ENCODE peak calls at places on chromosomes 16 and 17, in six cellular contexts. B is IMR-90, G is mesenchymal stem cell, L is H1, E is trophoblast cell, F is H9. J is an unnamed sample. For H3K4me1, the result is how much of the 10 kb centered on the place peaks cover.

GRCh38 chr16:84532299-84532724 is 27.9 kb upstream of the MEAK7 start:
- DNase-seq in B (peak), G (peak), E (peak), F (peak), L (peak), J (peak)

GRCh38 chr16:19523184-19523558 is 571 bp upstream of the CCP110 start:
- DNase-seq in F (no peak), G (no peak), B (no peak), L (no peak), E (peak), J (no peak)

GRCh38 chr17:29257756-29258155 is 11.1 kb downstream of the CRYBA1 start:
- DNase-seq in F (no peak), G (peak), L (no peak), E (no peak), B (peak), J (no peak)

GRCh38 chr17:77618173-77618572 is 340.3 kb upstream of the TNRC6C start:
- DNase-seq in L (no peak), F (no peak), G (no peak), B (no peak), E (no peak), J (no peak)

GRCh38 chr16:10946308-10946707 is 1.9 kb downstream of the CLEC16A start:
- DNase-seq in B (no peak), F (peak), E (peak), L (no peak), G (no peak), J (no peak)

GRCh38 chr16:46649571-46649970 is 28.4 kb upstream of the SHCBP1 start:
- DNase-seq in G (no peak), B (peak), L (no peak), F (no peak), E (peak), J (no peak)

GRCh38 chr17:80860101-80860671 is 131.5 kb upstream of the CHMP6 start:
- DNase-seq in E (no peak), G (no peak), B (no peak), L (no peak), F (no peak), J (no peak)

GRCh38 chr17:7922499-7923289 is 6.6 kb upstream of the RNF227 start:
- DNase-seq in B (peak), E (peak), F (peak), G (peak), L (no peak), J (peak)

GRCh38 chr16:56657555-56658430 is at the start of gene MT1F:
- DNase-seq in L (peak), B (peak), F (peak), G (peak), E (peak), J (peak)

GRCh38 chr17:77778636-77779524 is 179.6 kb upstream of the TNRC6C start:
- DNase-seq in L (no peak), F (no peak), E (no peak), G (no peak), B (no peak), J (no peak)

GRCh38 chr17:73822371-73822770 is 178.1 kb upstream of the SDK2 start:
- DNase-seq in E (no peak), L (no peak), G (no peak), B (no peak), F (no peak), J (no peak)

GRCh38 chr17:57946798-57947358 is 8.3 kb downstream of the CUEDC1 start:
- DNase-seq in G (peak), F (no peak), L (no peak), E (peak), B (peak), J (no peak)

GRCh38 chr17:47742319-47743181 is 9.5 kb downstream of the TBX21 start:
- DNase-seq in L (no peak), G (no peak), B (no peak), F (peak), E (no peak), J (peak)

GRCh38 chr17:6163632-6164319 is 93.6 kb downstream of the WSCD1 start:
- DNase-seq in G (no peak), B (no peak), L (no peak), E (no peak), F (peak), J (no peak)

GRCh38 chr17:60040843-60041242 is 37.9 kb downstream of the HEATR6 start:
- DNase-seq in G (no peak), B (no peak), L (no peak), F (no peak), E (no peak), J (no peak)

GRCh38 chr17:82226809-82227628 is 1.8 kb upstream of the SLC16A3 start:
- DNase-seq in F (no peak), L (no peak), E (no peak), B (no peak), G (peak), J (no peak)

GRCh38 chr16:8621221-8621571 is 302 bp upstream of the METTL22 start:
- DNase-seq in L (no peak), E (no peak), B (no peak), F (no peak), G (no peak), J (no peak)

GRCh38 chr17:78327880-78328279 is 32.0 kb downstream of the SOCS3 start:
- DNase-seq in B (no peak), G (no peak), F (no peak), E (no peak), L (no peak), J (no peak)

GRCh38 chr16:85365120-85365519 is 248.0 kb upstream of the GSE1 start:
- DNase-seq in B (no peak), F (peak), E (peak), G (peak), L (no peak), J (no peak)

GRCh38 chr17:50363217-50364060 is 9.5 kb downstream of the MRPL27 start:
- DNase-seq in F (peak), G (peak), B (peak), L (peak), E (no peak), J (peak)

GRCh38 chr16:57903656-57904055 is 67.3 kb downstream of the CNGB1 start:
- DNase-seq in L (no peak), G (no peak), E (no peak), B (no peak), F (no peak), J (no peak)

GRCh38 chr17:54518706-54519105 is 381.9 kb upstream of the TOM1L1 start:
- DNase-seq in E (no peak), L (no peak), G (no peak), F (no peak), B (no peak), J (no peak)

GRCh38 chr17:63967953-63968352 is 4.8 kb downstream of the SCN4A start:
- DNase-seq in G (no peak), E (peak), B (peak), F (no peak), L (no peak), J (no peak)

GRCh38 chr17:72719582-72720493 is 372.6 kb downstream of the SLC39A11 start:
- DNase-seq in G (peak), E (no peak), F (no peak), B (peak), L (no peak), J (no peak)

GRCh38 chr17:77437017-77437416 is 296.2 kb downstream of the SEC14L1 start:
- DNase-seq in E (no peak), L (no peak), B (peak), G (peak), F (no peak), J (no peak)

GRCh38 chr16:58628845-58629680 is 563 bp downstream of the CNOT1 start:
- DNase-seq in G (peak), F (peak), L (no peak), B (peak), E (no peak), J (peak)

GRCh38 chr16:65226077-65226476 is 104.2 kb upstream of the CDH11 start:
- DNase-seq in L (no peak), F (no peak), B (no peak), E (no peak), G (no peak), J (no peak)

GRCh38 chr16:80580109-80580832 is 39.5 kb downstream of the DYNLRB2 start:
- DNase-seq in L (no peak), E (no peak), F (no peak), G (no peak), B (peak), J (no peak)

GRCh38 chr16:82845076-82845475 is 218.3 kb downstream of the CDH13 start:
- DNase-seq in F (no peak), G (no peak), B (no peak), L (no peak), E (no peak), J (no peak)

GRCh38 chr17:49439305-49439672 is 24.6 kb upstream of the PHB1 start:
- DNase-seq in L (no peak), F (no peak), G (no peak), B (no peak), E (no peak), J (no peak)

GRCh38 chr16:80158766-80159165 is 382.0 kb upstream of the DYNLRB2 start:
- DNase-seq in L (no peak), B (peak), E (no peak), F (no peak), G (no peak), J (no peak)

GRCh38 chr16:12406840-12407690 is 396.6 kb downstream of the CPPED1 start:
- DNase-seq in F (no peak), L (no peak), E (no peak), G (peak), B (peak), J (no peak)

GRCh38 chr16:77944631-77945030 is 77.7 kb upstream of the CLEC3A start:
- DNase-seq in F (no peak), L (no peak), G (no peak), E (no peak), B (no peak), J (no peak)

GRCh38 chr16:77949445-77949844 is 72.9 kb upstream of the CLEC3A start:
- DNase-seq in E (no peak), F (no peak), B (no peak), G (no peak), L (no peak), J (no peak)

GRCh38 chr16:77943770-77944169 is 78.6 kb upstream of the CLEC3A start:
- DNase-seq in L (no peak), F (no peak), G (no peak), B (no peak), E (no peak), J (no peak)

GRCh38 chr16:77946834-77947233 is 75.5 kb upstream of the CLEC3A start:
- DNase-seq in F (no peak), B (peak), E (peak), L (no peak), G (peak), J (peak)

GRCh38 chr16:77945126-77945525 is 77.2 kb upstream of the CLEC3A start:
- DNase-seq in B (peak), F (no peak), G (peak), E (no peak), L (no peak), J (no peak)
- H4K91ac ChIP-seq in B (no peak), F (no peak), G (no peak), E (no peak), L (no peak), J (no peak)

DNA sequence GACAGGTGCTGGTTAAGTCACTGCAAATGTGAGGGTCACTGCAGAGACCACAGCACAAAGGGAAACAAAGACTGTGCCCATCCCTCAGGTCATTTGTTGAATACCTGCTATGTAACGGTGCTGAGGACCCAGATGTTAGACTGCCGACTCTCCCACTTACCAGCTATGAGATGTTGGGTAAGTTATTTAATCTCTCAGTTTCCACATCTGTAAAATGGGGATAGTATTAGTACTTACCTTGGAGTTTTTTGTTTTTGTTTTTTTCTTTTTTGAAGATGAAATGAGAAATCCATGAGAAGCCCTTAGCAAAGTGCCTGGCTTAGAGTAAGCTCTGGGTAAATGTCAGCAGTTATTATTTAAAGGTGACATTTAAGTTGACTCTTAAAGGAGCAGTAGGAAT is 50.5 kb upstream of the PMFBP1 start:
- DNase-seq in F (no peak), L (no peak), B (no peak), G (no peak), E (no peak), J (no peak)
- H3K14ac ChIP-seq in F (no peak), L (no peak), B (no peak), G (no peak), E (no peak), J (no peak)

GRCh38 chr16:88503771-88504488 is 50.9 kb downstream of the ZFPM1 start:
- DNase-seq in F (no peak), B (no peak), G (no peak), L (no peak), E (no peak), J (no peak)
- H3K4me1 ChIP-seq in F (under half), B (under half), G (under half), L (under half), E (under half), J (under half)

GRCh38 chr16:74064120-74064735 is 232.4 kb upstream of the PSMD7 start:
- DNase-seq in F (no peak), B (peak), G (no peak), L (no peak), E (no peak), J (no peak)
- H4K91ac ChIP-seq in F (no peak), B (no peak), G (no peak), L (no peak), E (no peak), J (no peak)

J was measured in neuronal stem cell.